ENCODE peak calls at places on chromosome 16, in nine cellular contexts. One of them, this sample, is unnamed.
A peak's percentile ranks its signal among the peaks of the same experiment; 100 is the strongest.

GRCh38 chr16:25051446-25052160 is 36.4 kb upstream of the ARHGAP17 start:
- DNase-seq in adrenal gland: no peak
- DNase-seq in PC-3: peak; percentile 13
- DNase-seq in PC-9: peak; percentile 69
- DNase-seq in heart left ventricle: peak; percentile 43
- DNase-seq in pancreas: no peak
- DNase-seq in lower lobe of right lung: no peak
- DNase-seq in colonic mucosa: no peak
- DNase-seq in upper lobe of right lung: no peak
- DNase-seq in this sample: no peak

GRCh38 chr16:64751906-64752305 is 370.0 kb downstream of the CDH11 start:
- DNase-seq in adrenal gland: no peak
- DNase-seq in upper lobe of right lung: no peak
- DNase-seq in lower lobe of right lung: no peak
- DNase-seq in pancreas: no peak
- DNase-seq in colonic mucosa: no peak
- DNase-seq in heart left ventricle: no peak
- DNase-seq in PC-9: no peak
- DNase-seq in PC-3: no peak
- DNase-seq in this sample: no peak

GRCh38 chr16:31301708-31302400 is 42.1 kb downstream of the ITGAM start:
- DNase-seq in adrenal gland: peak; percentile 40
- DNase-seq in pancreas: no peak
- DNase-seq in upper lobe of right lung: no peak
- DNase-seq in PC-9: peak; percentile 41
- DNase-seq in colonic mucosa: no peak
- DNase-seq in PC-3: no peak
- DNase-seq in heart left ventricle: no peak
- DNase-seq in lower lobe of right lung: no peak
- DNase-seq in this sample: no peak

GRCh38 chr16:87740909-87741424 is 24.8 kb downstream of the KLHDC4 start:
- DNase-seq in lower lobe of right lung: no peak
- DNase-seq in heart left ventricle: peak; percentile 58
- DNase-seq in pancreas: no peak
- DNase-seq in upper lobe of right lung: no peak
- DNase-seq in PC-9: no peak
- DNase-seq in adrenal gland: no peak
- DNase-seq in PC-3: no peak
- DNase-seq in colonic mucosa: no peak
- DNase-seq in this sample: no peak

GRCh38 chr16:77539336-77539735 is 104.5 kb upstream of the ADAMTS18 start:
- DNase-seq in colonic mucosa: no peak
- DNase-seq in pancreas: no peak
- DNase-seq in upper lobe of right lung: no peak
- DNase-seq in adrenal gland: no peak
- DNase-seq in PC-3: no peak
- DNase-seq in PC-9: no peak
- DNase-seq in lower lobe of right lung: no peak
- DNase-seq in heart left ventricle: no peak
- DNase-seq in this sample: no peak

GRCh38 chr16:12210258-12210880 is 233.8 kb downstream of the SNX29 start:
- DNase-seq in adrenal gland: no peak
- DNase-seq in heart left ventricle: no peak
- DNase-seq in PC-9: no peak
- DNase-seq in PC-3: no peak
- DNase-seq in lower lobe of right lung: no peak
- DNase-seq in upper lobe of right lung: no peak
- DNase-seq in pancreas: no peak
- DNase-seq in colonic mucosa: no peak
- DNase-seq in this sample: no peak

GRCh38 chr16:86994651-86995171 is 322.5 kb downstream of the C16orf95 start:
- DNase-seq in pancreas: no peak
- DNase-seq in upper lobe of right lung: no peak
- DNase-seq in colonic mucosa: no peak
- DNase-seq in adrenal gland: no peak
- DNase-seq in PC-3: peak; percentile 58
- DNase-seq in heart left ventricle: peak; percentile 76
- DNase-seq in PC-9: no peak
- DNase-seq in lower lobe of right lung: no peak
- DNase-seq in this sample: no peak

GRCh38 chr16:31451681-31452351 is 7.5 kb upstream of the ARMC5 start:
- DNase-seq in lower lobe of right lung: no peak
- DNase-seq in PC-3: peak; percentile 60
- DNase-seq in colonic mucosa: no peak
- DNase-seq in heart left ventricle: peak; percentile 78
- DNase-seq in upper lobe of right lung: peak; percentile 71
- DNase-seq in pancreas: peak; percentile 59
- DNase-seq in adrenal gland: peak; percentile 74
- DNase-seq in PC-9: peak; percentile 44
- DNase-seq in this sample: peak; percentile 81

GRCh38 chr16:71540-72341 is 690 bp downstream of the RHBDF1 start:
- DNase-seq in pancreas: peak; percentile 67
- DNase-seq in colonic mucosa: peak; percentile 91
- DNase-seq in PC-3: peak; percentile 93
- DNase-seq in heart left ventricle: peak; percentile 89
- DNase-seq in adrenal gland: peak; percentile 59
- DNase-seq in PC-9: peak; percentile 86
- DNase-seq in lower lobe of right lung: peak; percentile 77
- DNase-seq in upper lobe of right lung: peak; percentile 81
- DNase-seq in this sample: peak; percentile 96

GRCh38 chr16:3597226-3597625 is 14.2 kb downstream of the SLX4 start:
- DNase-seq in heart left ventricle: no peak
- DNase-seq in PC-3: no peak
- DNase-seq in adrenal gland: no peak
- DNase-seq in lower lobe of right lung: no peak
- DNase-seq in pancreas: no peak
- DNase-seq in upper lobe of right lung: peak; percentile 58
- DNase-seq in colonic mucosa: no peak
- DNase-seq in PC-9: no peak
- DNase-seq in this sample: no peak

GRCh38 chr16:86120982-86121242 is 221.9 kb downstream of the IRF8 start:
- DNase-seq in PC-3: no peak
- DNase-seq in adrenal gland: no peak
- DNase-seq in upper lobe of right lung: no peak
- DNase-seq in heart left ventricle: no peak
- DNase-seq in pancreas: no peak
- DNase-seq in colonic mucosa: no peak
- DNase-seq in lower lobe of right lung: no peak
- DNase-seq in PC-9: no peak
- DNase-seq in this sample: no peak

GRCh38 chr16:13542284-13542683 is 377.7 kb upstream of the ERCC4 start:
- DNase-seq in colonic mucosa: no peak
- DNase-seq in adrenal gland: no peak
- DNase-seq in heart left ventricle: no peak
- DNase-seq in pancreas: no peak
- DNase-seq in upper lobe of right lung: no peak
- DNase-seq in PC-9: no peak
- DNase-seq in lower lobe of right lung: no peak
- DNase-seq in PC-3: no peak
- DNase-seq in this sample: no peak

GRCh38 chr16:8663192-8664089 is 11.0 kb upstream of the ABAT start:
- DNase-seq in pancreas: no peak
- DNase-seq in heart left ventricle: no peak
- DNase-seq in colonic mucosa: no peak
- DNase-seq in adrenal gland: no peak
- DNase-seq in PC-3: no peak
- DNase-seq in upper lobe of right lung: no peak
- DNase-seq in lower lobe of right lung: no peak
- DNase-seq in PC-9: no peak
- DNase-seq in this sample: no peak

GRCh38 chr16:90016339-90016950 is 2.8 kb downstream of the DBNDD1 start:
- DNase-seq in upper lobe of right lung: no peak
- DNase-seq in pancreas: no peak
- DNase-seq in PC-9: no peak
- DNase-seq in PC-3: no peak
- DNase-seq in heart left ventricle: no peak
- DNase-seq in adrenal gland: no peak
- DNase-seq in lower lobe of right lung: no peak
- DNase-seq in colonic mucosa: no peak
- DNase-seq in this sample: no peak

GRCh38 chr16:85234310-85235235 is 122.3 kb upstream of the CIBAR2 start:
- DNase-seq in upper lobe of right lung: peak; percentile 76
- DNase-seq in pancreas: no peak
- DNase-seq in PC-9: no peak
- DNase-seq in adrenal gland: peak; percentile 85
- DNase-seq in colonic mucosa: peak; percentile 57
- DNase-seq in PC-3: no peak
- DNase-seq in heart left ventricle: peak; percentile 78
- DNase-seq in lower lobe of right lung: peak; percentile 56
- DNase-seq in this sample: no peak

GRCh38 chr16:62913333-62913732 is 877.1 kb upstream of the CDH8 start:
- DNase-seq in heart left ventricle: no peak
- DNase-seq in upper lobe of right lung: no peak
- DNase-seq in pancreas: no peak
- DNase-seq in colonic mucosa: no peak
- DNase-seq in PC-3: no peak
- DNase-seq in PC-9: no peak
- DNase-seq in adrenal gland: no peak
- DNase-seq in lower lobe of right lung: no peak
- DNase-seq in this sample: no peak

GRCh38 chr16:19389246-19389645 is 28.4 kb upstream of the TMC5 start:
- DNase-seq in pancreas: peak; percentile 71
- DNase-seq in PC-3: peak; percentile 49
- DNase-seq in lower lobe of right lung: peak; percentile 80
- DNase-seq in colonic mucosa: peak; percentile 91
- DNase-seq in upper lobe of right lung: peak; percentile 85
- DNase-seq in adrenal gland: peak; percentile 55
- DNase-seq in PC-9: no peak
- DNase-seq in heart left ventricle: peak; percentile 28
- DNase-seq in this sample: peak; percentile 65

GRCh38 chr16:85490971-85491771 is 122.0 kb upstream of the GSE1 start:
- DNase-seq in lower lobe of right lung: no peak
- DNase-seq in PC-3: peak; percentile 9
- DNase-seq in colonic mucosa: peak; percentile 59
- DNase-seq in upper lobe of right lung: no peak
- DNase-seq in heart left ventricle: no peak
- DNase-seq in pancreas: peak; percentile 56
- DNase-seq in PC-9: no peak
- DNase-seq in adrenal gland: no peak
- DNase-seq in this sample: no peak

GRCh38 chr16:2776500-2777139 is 460 bp downstream of the ELOB start:
- DNase-seq in heart left ventricle: no peak
- DNase-seq in colonic mucosa: no peak
- DNase-seq in pancreas: no peak
- DNase-seq in lower lobe of right lung: peak; percentile 67
- DNase-seq in PC-9: no peak
- DNase-seq in upper lobe of right lung: peak; percentile 77
- DNase-seq in adrenal gland: no peak
- DNase-seq in PC-3: peak; percentile 15
- DNase-seq in this sample: peak; percentile 52

GRCh38 chr16:87465306-87465705 is 27.5 kb downstream of the ZCCHC14 start:
- DNase-seq in pancreas: peak; percentile 80
- DNase-seq in PC-9: peak; percentile 94
- DNase-seq in adrenal gland: peak; percentile 94
- DNase-seq in upper lobe of right lung: peak; percentile 91
- DNase-seq in heart left ventricle: peak; percentile 82
- DNase-seq in lower lobe of right lung: peak; percentile 90
- DNase-seq in colonic mucosa: peak; percentile 75
- DNase-seq in PC-3: peak; percentile 84
- DNase-seq in this sample: peak; percentile 86

GRCh38 chr16:64983983-64984382 is 137.9 kb downstream of the CDH11 start:
- DNase-seq in colonic mucosa: peak; percentile 26
- DNase-seq in adrenal gland: peak; percentile 30
- DNase-seq in pancreas: peak; percentile 9
- DNase-seq in upper lobe of right lung: no peak
- DNase-seq in heart left ventricle: peak; percentile 32
- DNase-seq in PC-3: peak; percentile 44
- DNase-seq in PC-9: no peak
- DNase-seq in lower lobe of right lung: no peak
- DNase-seq in this sample: no peak

GRCh38 chr16:67942200-67942509 is 1.8 kb downstream of the LCAT start:
- DNase-seq in heart left ventricle: no peak
- DNase-seq in pancreas: no peak
- DNase-seq in upper lobe of right lung: no peak
- DNase-seq in adrenal gland: peak; percentile 66
- DNase-seq in colonic mucosa: no peak
- DNase-seq in PC-9: no peak
- DNase-seq in lower lobe of right lung: no peak
- DNase-seq in PC-3: peak; percentile 27
- DNase-seq in this sample: no peak
- H3K4me1 ChIP-seq in heart left ventricle: peaks cover 67% of the 10 kb centered on the region
- H3K4me1 ChIP-seq in pancreas: peaks cover 4% of the 10 kb centered on the region
- H3K4me1 ChIP-seq in upper lobe of right lung: peaks cover 16% of the 10 kb centered on the region
- H3K4me1 ChIP-seq in adrenal gland: no peaks in the 10 kb centered on the region
- H3K4me1 ChIP-seq in colonic mucosa: peaks cover under 1% of the 10 kb centered on the region
- H3K4me1 ChIP-seq in PC-9: peaks cover 3% of the 10 kb centered on the region
- H3K4me1 ChIP-seq in lower lobe of right lung: peaks cover 21% of the 10 kb centered on the region
- H3K4me1 ChIP-seq in PC-3: peaks cover 2% of the 10 kb centered on the region
- H3K4me1 ChIP-seq in this sample: no peaks in the 10 kb centered on the region

DNA sequence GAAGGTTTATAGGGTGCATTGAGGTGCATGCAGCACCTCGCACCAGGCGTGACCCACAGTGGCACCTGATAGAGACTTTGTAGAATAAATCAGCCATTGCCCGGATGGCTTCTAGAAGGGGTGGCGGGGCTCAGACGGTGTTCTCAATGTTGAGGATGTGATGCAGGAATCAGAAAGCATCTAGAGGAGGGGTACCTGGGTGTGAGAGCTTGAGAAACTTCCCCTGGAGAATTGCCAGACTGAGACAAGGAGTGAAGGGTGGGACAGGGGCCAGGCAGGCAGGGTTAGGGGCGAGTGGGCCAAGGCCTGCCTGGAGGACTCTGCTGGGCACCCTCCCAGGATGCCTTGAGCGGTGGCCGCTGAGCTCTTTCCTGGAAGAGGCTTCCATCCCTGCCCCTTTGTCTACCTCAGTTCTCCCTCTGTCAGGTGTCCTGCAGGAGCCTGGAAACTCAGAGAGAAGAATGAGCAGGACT is 9.3 kb upstream of the ADGRG1 start:
- DNase-seq in adrenal gland: peak; percentile 17
- DNase-seq in PC-3: no peak
- DNase-seq in lower lobe of right lung: no peak
- DNase-seq in pancreas: no peak
- DNase-seq in upper lobe of right lung: no peak
- DNase-seq in colonic mucosa: no peak
- DNase-seq in heart left ventricle: no peak
- DNase-seq in PC-9: no peak
- DNase-seq in this sample: peak; percentile 56
- H3K4me3 ChIP-seq in adrenal gland: no peak overlapping the region
- H3K4me3 ChIP-seq in PC-3: peak overlapping the region; percentile 76
- H3K4me3 ChIP-seq in lower lobe of right lung: no peak overlapping the region
- H3K4me3 ChIP-seq in pancreas: peak overlapping the region; percentile 37
- H3K4me3 ChIP-seq in upper lobe of right lung: no peak overlapping the region
- H3K4me3 ChIP-seq in colonic mucosa: no peak overlapping the region
- H3K4me3 ChIP-seq in heart left ventricle: no peak overlapping the region
- H3K4me3 ChIP-seq in PC-9: peak overlapping the region; percentile 76
- H3K4me3 ChIP-seq in this sample: no peak overlapping the region

GRCh38 chr16:70522216-70523000 is 946 bp downstream of the COG4 start:
- DNase-seq in adrenal gland: no peak
- DNase-seq in colonic mucosa: no peak
- DNase-seq in pancreas: no peak
- DNase-seq in lower lobe of right lung: no peak
- DNase-seq in heart left ventricle: no peak
- DNase-seq in PC-3: no peak
- DNase-seq in PC-9: no peak
- DNase-seq in upper lobe of right lung: no peak
- DNase-seq in this sample: no peak
- H3K27ac ChIP-seq in adrenal gland: no peak overlapping the region
- H3K27ac ChIP-seq in colonic mucosa: no peak overlapping the region
- H3K27ac ChIP-seq in pancreas: no peak overlapping the region
- H3K27ac ChIP-seq in lower lobe of right lung: peak overlapping the region; percentile 83
- H3K27ac ChIP-seq in heart left ventricle: no peak overlapping the region
- H3K27ac ChIP-seq in PC-3: peak overlapping the region; percentile 73
- H3K27ac ChIP-seq in PC-9: peak overlapping the region; percentile 88
- H3K27ac ChIP-seq in upper lobe of right lung: peak overlapping the region; percentile 91
- H3K27ac ChIP-seq in this sample: peak overlapping the region; percentile 68

GRCh38 chr16:55508941-55509920 is at the start of gene LPCAT2:
- DNase-seq in PC-9: peak; percentile 71
- DNase-seq in pancreas: peak; percentile 83
- DNase-seq in PC-3: peak; percentile 73
- DNase-seq in heart left ventricle: peak; percentile 92
- DNase-seq in adrenal gland: peak; percentile 91
- DNase-seq in colonic mucosa: peak; percentile 94
- DNase-seq in upper lobe of right lung: peak; percentile 95
- DNase-seq in lower lobe of right lung: peak; percentile 96
- DNase-seq in this sample: peak; percentile 88
- H3K4me1 ChIP-seq in PC-9: peaks cover 17% of the 10 kb centered on the region
- H3K4me1 ChIP-seq in pancreas: no peaks in the 10 kb centered on the region
- H3K4me1 ChIP-seq in PC-3: no peaks in the 10 kb centered on the region
- H3K4me1 ChIP-seq in heart left ventricle: peaks cover 11% of the 10 kb centered on the region
- H3K4me1 ChIP-seq in adrenal gland: no peaks in the 10 kb centered on the region
- H3K4me1 ChIP-seq in colonic mucosa: peaks cover 4% of the 10 kb centered on the region
- H3K4me1 ChIP-seq in upper lobe of right lung: no peaks in the 10 kb centered on the region
- H3K4me1 ChIP-seq in lower lobe of right lung: no peaks in the 10 kb centered on the region
- H3K4me1 ChIP-seq in this sample: peaks cover 14% of the 10 kb centered on the region

This sample was measured in RWPE2.